ENCODE peak calls at places on chromosome 19, in four cellular contexts. One of them, this sample, is unnamed. For H3K27me3 and H3K9me3, the result is how much of the 10 kb centered on the place peaks cover.

GRCh38 chr19:13051581-13052165 is 51.0 kb downstream of the LYL1 start:
- DNase-seq in adipocyte: peak
- DNase-seq in colonic mucosa: peak
- DNase-seq in CD8-positive, alpha-beta T cell: no peak
- DNase-seq in this sample: peak

GRCh38 chr19:3082331-3082730 is 11.8 kb upstream of the GNA11 start:
- DNase-seq in adipocyte: no peak
- DNase-seq in colonic mucosa: no peak
- DNase-seq in CD8-positive, alpha-beta T cell: no peak
- DNase-seq in this sample: no peak

GRCh38 chr19:366951-367350 is 22.4 kb upstream of the MIER2 start:
- DNase-seq in adipocyte: no peak
- DNase-seq in colonic mucosa: no peak
- DNase-seq in CD8-positive, alpha-beta T cell: no peak
- DNase-seq in this sample: no peak

GRCh38 chr19:33220735-33221134 is 4.9 kb downstream of the SLC7A10 start:
- DNase-seq in adipocyte: no peak
- DNase-seq in colonic mucosa: no peak
- DNase-seq in CD8-positive, alpha-beta T cell: no peak
- DNase-seq in this sample: no peak

GRCh38 chr19:7673995-7674667 is 2.8 kb upstream of the MCEMP1 start:
- DNase-seq in adipocyte: peak
- DNase-seq in colonic mucosa: peak
- DNase-seq in CD8-positive, alpha-beta T cell: no peak
- DNase-seq in this sample: peak

GRCh38 chr19:7872306-7873204 is 1.6 kb downstream of the PRR36 start:
- DNase-seq in adipocyte: no peak
- DNase-seq in colonic mucosa: no peak
- DNase-seq in CD8-positive, alpha-beta T cell: no peak
- DNase-seq in this sample: no peak

GRCh38 chr19:4909897-4910593 is 744 bp downstream of the UHRF1 start:
- DNase-seq in adipocyte: peak
- DNase-seq in colonic mucosa: peak
- DNase-seq in CD8-positive, alpha-beta T cell: peak
- DNase-seq in this sample: peak

GRCh38 chr19:44684892-44685847 is 13.8 kb upstream of the CEACAM16 start:
- DNase-seq in adipocyte: peak
- DNase-seq in colonic mucosa: no peak
- DNase-seq in CD8-positive, alpha-beta T cell: no peak
- DNase-seq in this sample: peak

GRCh38 chr19:7944177-7944761 is 803 bp upstream of the TIMM44 start:
- DNase-seq in adipocyte: peak
- DNase-seq in colonic mucosa: peak
- DNase-seq in CD8-positive, alpha-beta T cell: peak
- DNase-seq in this sample: peak

GRCh38 chr19:28234637-28235036 is 978.3 kb downstream of the UQCRFS1 start:
- DNase-seq in adipocyte: no peak
- DNase-seq in colonic mucosa: no peak
- DNase-seq in CD8-positive, alpha-beta T cell: no peak
- DNase-seq in this sample: no peak

GRCh38 chr19:19040417-19040816 is 7.0 kb downstream of the ARMC6 start:
- DNase-seq in adipocyte: peak
- DNase-seq in colonic mucosa: peak
- DNase-seq in CD8-positive, alpha-beta T cell: no peak
- DNase-seq in this sample: peak

GRCh38 chr19:29260477-29261317 is 47.7 kb upstream of the UQCRFS1 start:
- DNase-seq in adipocyte: peak
- DNase-seq in colonic mucosa: peak
- DNase-seq in CD8-positive, alpha-beta T cell: no peak
- DNase-seq in this sample: peak

GRCh38 chr19:12365094-12365371 is 450 bp downstream of the ZNF442 start:
- DNase-seq in adipocyte: peak
- DNase-seq in colonic mucosa: no peak
- DNase-seq in CD8-positive, alpha-beta T cell: no peak
- DNase-seq in this sample: peak

GRCh38 chr19:5369962-5370367 is 29.4 kb upstream of the PTPRS start:
- DNase-seq in adipocyte: peak
- DNase-seq in colonic mucosa: peak
- DNase-seq in CD8-positive, alpha-beta T cell: peak
- DNase-seq in this sample: peak

GRCh38 chr19:49301165-49301865 is 23.7 kb downstream of the SLC6A16 start:
- DNase-seq in adipocyte: peak
- DNase-seq in colonic mucosa: peak
- DNase-seq in CD8-positive, alpha-beta T cell: peak
- DNase-seq in this sample: peak

GRCh38 chr19:13079542-13079986 is 23.1 kb downstream of the LYL1 start:
- DNase-seq in adipocyte: peak
- DNase-seq in colonic mucosa: peak
- DNase-seq in CD8-positive, alpha-beta T cell: no peak
- DNase-seq in this sample: no peak

GRCh38 chr19:38142176-38143035 is 81.6 kb downstream of the DPF1 start:
- DNase-seq in adipocyte: peak
- DNase-seq in colonic mucosa: peak
- DNase-seq in CD8-positive, alpha-beta T cell: no peak
- DNase-seq in this sample: peak

GRCh38 chr19:38425810-38426466 is at the start of gene RASGRP4:
- DNase-seq in adipocyte: no peak
- DNase-seq in colonic mucosa: peak
- DNase-seq in CD8-positive, alpha-beta T cell: no peak
- DNase-seq in this sample: no peak

GRCh38 chr19:37872383-37872782 is 34.0 kb downstream of the WDR87 start:
- DNase-seq in adipocyte: peak
- DNase-seq in colonic mucosa: no peak
- DNase-seq in CD8-positive, alpha-beta T cell: no peak
- DNase-seq in this sample: no peak

GRCh38 chr19:789473-790052 is 7.7 kb upstream of the PTBP1 start:
- DNase-seq in adipocyte: no peak
- DNase-seq in colonic mucosa: no peak
- DNase-seq in CD8-positive, alpha-beta T cell: no peak
- DNase-seq in this sample: no peak

GRCh38 chr19:30255783-30256509 is 116.2 kb upstream of the ZNF536 start:
- DNase-seq in adipocyte: no peak
- DNase-seq in colonic mucosa: no peak
- DNase-seq in CD8-positive, alpha-beta T cell: no peak
- DNase-seq in this sample: no peak

GRCh38 chr19:10670187-10670586 is 16.0 kb downstream of the ILF3 start:
- DNase-seq in adipocyte: no peak
- DNase-seq in colonic mucosa: no peak
- DNase-seq in CD8-positive, alpha-beta T cell: no peak
- DNase-seq in this sample: no peak

GRCh38 chr19:12778020-12778904 is 2.9 kb upstream of the HOOK2 start:
- DNase-seq in adipocyte: peak
- DNase-seq in colonic mucosa: peak
- DNase-seq in CD8-positive, alpha-beta T cell: no peak
- DNase-seq in this sample: peak

GRCh38 chr19:1826557-1827521 is 14.8 kb upstream of the ATP8B3 start:
- DNase-seq in adipocyte: no peak
- DNase-seq in colonic mucosa: no peak
- DNase-seq in CD8-positive, alpha-beta T cell: no peak
- DNase-seq in this sample: no peak
- H3K4me3 ChIP-seq in adipocyte: no peak
- H3K4me3 ChIP-seq in colonic mucosa: no peak
- H3K4me3 ChIP-seq in CD8-positive, alpha-beta T cell: no peak
- H3K4me3 ChIP-seq in this sample: no peak

GRCh38 chr19:34975056-34975455 is 11.0 kb upstream of the ZNF792 start:
- DNase-seq in adipocyte: no peak
- DNase-seq in colonic mucosa: peak
- DNase-seq in CD8-positive, alpha-beta T cell: no peak
- DNase-seq in this sample: no peak
- H3K27me3 ChIP-seq in adipocyte: under half
- H3K27me3 ChIP-seq in colonic mucosa: under half
- H3K27me3 ChIP-seq in CD8-positive, alpha-beta T cell: under half
- H3K27me3 ChIP-seq in this sample: under half

DNA sequence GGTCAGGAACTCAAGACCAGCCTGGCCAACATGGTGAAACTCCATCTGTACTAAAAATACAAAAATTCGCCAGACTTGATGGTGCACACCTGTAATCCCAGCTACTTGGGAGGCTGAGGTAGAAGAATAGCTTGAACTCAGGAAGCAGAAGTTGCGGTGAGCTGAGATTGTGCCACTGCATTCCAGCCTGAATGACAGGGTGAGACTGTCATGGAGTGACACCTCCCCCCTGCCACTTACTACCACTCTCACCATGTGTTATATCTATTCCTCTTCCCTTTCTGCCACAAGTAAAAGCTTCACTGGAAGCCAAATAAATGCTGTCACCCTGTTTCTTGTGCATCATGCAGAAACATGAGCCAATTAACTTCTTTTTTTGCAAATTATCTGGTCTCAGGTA is 10.6 kb upstream of the CEACAM4 start:
- DNase-seq in adipocyte: no peak
- DNase-seq in colonic mucosa: no peak
- DNase-seq in CD8-positive, alpha-beta T cell: no peak
- DNase-seq in this sample: no peak
- H3K9me3 ChIP-seq in adipocyte: under half
- H3K9me3 ChIP-seq in colonic mucosa: under half
- H3K9me3 ChIP-seq in CD8-positive, alpha-beta T cell: under half
- H3K9me3 ChIP-seq in this sample: under half

DNA sequence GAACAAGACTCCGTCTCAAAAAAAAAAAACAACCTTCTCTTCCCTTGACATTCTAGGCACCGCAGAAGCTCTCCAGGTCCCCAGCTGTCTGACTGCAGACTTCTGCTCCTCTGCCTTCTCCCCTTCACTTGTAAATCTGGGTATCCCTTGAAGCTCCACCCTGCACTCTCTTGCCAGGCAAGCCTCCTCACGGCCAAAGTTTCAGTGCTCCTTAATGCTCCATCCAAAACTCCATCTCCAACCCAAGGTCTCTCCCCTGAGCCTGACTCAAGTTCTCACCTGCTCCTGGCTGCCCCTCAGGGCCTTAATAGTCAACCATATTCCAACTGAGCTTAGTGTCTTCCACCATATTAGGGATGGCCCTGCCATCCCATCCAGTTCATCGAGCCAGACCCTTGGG is 1.4 kb upstream of the CLDND2 start:
- DNase-seq in adipocyte: no peak
- DNase-seq in colonic mucosa: no peak
- DNase-seq in CD8-positive, alpha-beta T cell: no peak
- DNase-seq in this sample: no peak
- H3K4me3 ChIP-seq in adipocyte: no peak
- H3K4me3 ChIP-seq in colonic mucosa: no peak
- H3K4me3 ChIP-seq in CD8-positive, alpha-beta T cell: no peak
- H3K4me3 ChIP-seq in this sample: no peak

GRCh38 chr19:31317098-31317497 is 32.1 kb downstream of the TSHZ3 start:
- DNase-seq in adipocyte: no peak
- DNase-seq in colonic mucosa: no peak
- DNase-seq in CD8-positive, alpha-beta T cell: no peak
- DNase-seq in this sample: no peak
- H3K27me3 ChIP-seq in adipocyte: under half
- H3K27me3 ChIP-seq in colonic mucosa: under half
- H3K27me3 ChIP-seq in CD8-positive, alpha-beta T cell: under half
- H3K27me3 ChIP-seq in this sample: under half